ENCODE peak calls at places on chromosomes 3 and 15, in four cellular contexts. One of them, this sample, is unnamed.

GRCh38 chr3:117874028-117874765 is 1160.4 kb downstream of the IGSF11 start:
- DNase-seq in osteocyte: no peak
- DNase-seq in NCI-H2081: no peak
- DNase-seq in stimulated activated CD8-positive, alpha-beta memory T cell treated with anti-CD3 and anti-CD28 coated beads, Interleukin-12 subunit alpha, Interleukin-12 subunit beta, amount 100 ng/mL, for 1 hour: no peak
- DNase-seq in this sample: no peak

GRCh38 chr3:101720851-101721649 is 3.4 kb upstream of the CEP97 start:
- DNase-seq in osteocyte: no peak
- DNase-seq in NCI-H2081: no peak
- DNase-seq in stimulated activated CD8-positive, alpha-beta memory T cell treated with anti-CD3 and anti-CD28 coated beads, Interleukin-12 subunit alpha, Interleukin-12 subunit beta, amount 100 ng/mL, for 1 hour: no peak
- DNase-seq in this sample: no peak

GRCh38 chr3:136050250-136050649 is 84.7 kb downstream of the PPP2R3A start:
- DNase-seq in osteocyte: no peak
- DNase-seq in NCI-H2081: no peak
- DNase-seq in stimulated activated CD8-positive, alpha-beta memory T cell treated with anti-CD3 and anti-CD28 coated beads, Interleukin-12 subunit alpha, Interleukin-12 subunit beta, amount 100 ng/mL, for 1 hour: no peak
- DNase-seq in this sample: no peak

GRCh38 chr3:10551821-10552630 is 46.6 kb upstream of the ATP2B2 start:
- DNase-seq in osteocyte: peak
- DNase-seq in NCI-H2081: no peak
- DNase-seq in stimulated activated CD8-positive, alpha-beta memory T cell treated with anti-CD3 and anti-CD28 coated beads, Interleukin-12 subunit alpha, Interleukin-12 subunit beta, amount 100 ng/mL, for 1 hour: peak
- DNase-seq in this sample: peak

GRCh38 chr3:84066920-84067319 is 891.9 kb upstream of the CADM2 start:
- DNase-seq in osteocyte: no peak
- DNase-seq in NCI-H2081: no peak
- DNase-seq in stimulated activated CD8-positive, alpha-beta memory T cell treated with anti-CD3 and anti-CD28 coated beads, Interleukin-12 subunit alpha, Interleukin-12 subunit beta, amount 100 ng/mL, for 1 hour: no peak
- DNase-seq in this sample: no peak

GRCh38 chr3:143360244-143360643 is 240.7 kb downstream of the CHST2 start:
- DNase-seq in osteocyte: no peak
- DNase-seq in NCI-H2081: peak
- DNase-seq in stimulated activated CD8-positive, alpha-beta memory T cell treated with anti-CD3 and anti-CD28 coated beads, Interleukin-12 subunit alpha, Interleukin-12 subunit beta, amount 100 ng/mL, for 1 hour: no peak
- DNase-seq in this sample: no peak

GRCh38 chr3:127787071-127787490 is 35.2 kb downstream of the MGLL start:
- DNase-seq in osteocyte: no peak
- DNase-seq in NCI-H2081: peak
- DNase-seq in stimulated activated CD8-positive, alpha-beta memory T cell treated with anti-CD3 and anti-CD28 coated beads, Interleukin-12 subunit alpha, Interleukin-12 subunit beta, amount 100 ng/mL, for 1 hour: no peak
- DNase-seq in this sample: no peak

GRCh38 chr3:125386811-125387210 is 11.7 kb upstream of the ZNF148 start:
- DNase-seq in osteocyte: no peak
- DNase-seq in NCI-H2081: no peak
- DNase-seq in stimulated activated CD8-positive, alpha-beta memory T cell treated with anti-CD3 and anti-CD28 coated beads, Interleukin-12 subunit alpha, Interleukin-12 subunit beta, amount 100 ng/mL, for 1 hour: no peak
- DNase-seq in this sample: no peak

GRCh38 chr3:194396897-194397756 is 1.9 kb downstream of the GP5 start:
- DNase-seq in osteocyte: no peak
- DNase-seq in NCI-H2081: no peak
- DNase-seq in stimulated activated CD8-positive, alpha-beta memory T cell treated with anti-CD3 and anti-CD28 coated beads, Interleukin-12 subunit alpha, Interleukin-12 subunit beta, amount 100 ng/mL, for 1 hour: no peak
- DNase-seq in this sample: no peak

GRCh38 chr3:137778941-137779340 is 14.8 kb downstream of the SOX14 start:
- DNase-seq in osteocyte: no peak
- DNase-seq in NCI-H2081: no peak
- DNase-seq in stimulated activated CD8-positive, alpha-beta memory T cell treated with anti-CD3 and anti-CD28 coated beads, Interleukin-12 subunit alpha, Interleukin-12 subunit beta, amount 100 ng/mL, for 1 hour: no peak
- DNase-seq in this sample: no peak

GRCh38 chr3:72847282-72847681 is 963 bp downstream of the SHQ1 start:
- DNase-seq in osteocyte: no peak
- DNase-seq in NCI-H2081: no peak
- DNase-seq in stimulated activated CD8-positive, alpha-beta memory T cell treated with anti-CD3 and anti-CD28 coated beads, Interleukin-12 subunit alpha, Interleukin-12 subunit beta, amount 100 ng/mL, for 1 hour: no peak
- DNase-seq in this sample: no peak

GRCh38 chr3:151890721-151891141 is 17.3 kb downstream of the SUCNR1 start:
- DNase-seq in osteocyte: no peak
- DNase-seq in NCI-H2081: peak
- DNase-seq in stimulated activated CD8-positive, alpha-beta memory T cell treated with anti-CD3 and anti-CD28 coated beads, Interleukin-12 subunit alpha, Interleukin-12 subunit beta, amount 100 ng/mL, for 1 hour: no peak
- DNase-seq in this sample: no peak

GRCh38 chr3:62525276-62525675 is 151.9 kb upstream of the FEZF2 start:
- DNase-seq in osteocyte: no peak
- DNase-seq in NCI-H2081: no peak
- DNase-seq in stimulated activated CD8-positive, alpha-beta memory T cell treated with anti-CD3 and anti-CD28 coated beads, Interleukin-12 subunit alpha, Interleukin-12 subunit beta, amount 100 ng/mL, for 1 hour: no peak
- DNase-seq in this sample: no peak

GRCh38 chr3:192063570-192063969 is 602.6 kb downstream of the PYDC2 start:
- DNase-seq in osteocyte: no peak
- DNase-seq in NCI-H2081: no peak
- DNase-seq in stimulated activated CD8-positive, alpha-beta memory T cell treated with anti-CD3 and anti-CD28 coated beads, Interleukin-12 subunit alpha, Interleukin-12 subunit beta, amount 100 ng/mL, for 1 hour: no peak
- DNase-seq in this sample: no peak

GRCh38 chr3:146308222-146308621 is 57.3 kb upstream of the PLSCR4 start:
- DNase-seq in osteocyte: no peak
- DNase-seq in NCI-H2081: no peak
- DNase-seq in stimulated activated CD8-positive, alpha-beta memory T cell treated with anti-CD3 and anti-CD28 coated beads, Interleukin-12 subunit alpha, Interleukin-12 subunit beta, amount 100 ng/mL, for 1 hour: no peak
- DNase-seq in this sample: no peak

GRCh38 chr3:194367992-194368841 is 1.3 kb downstream of the LRRC15 start:
- DNase-seq in osteocyte: no peak
- DNase-seq in NCI-H2081: no peak
- DNase-seq in stimulated activated CD8-positive, alpha-beta memory T cell treated with anti-CD3 and anti-CD28 coated beads, Interleukin-12 subunit alpha, Interleukin-12 subunit beta, amount 100 ng/mL, for 1 hour: no peak
- DNase-seq in this sample: no peak

GRCh38 chr15:78987891-78988360 is 43.1 kb upstream of the CTSH start:
- DNase-seq in osteocyte: no peak
- DNase-seq in NCI-H2081: peak
- DNase-seq in stimulated activated CD8-positive, alpha-beta memory T cell treated with anti-CD3 and anti-CD28 coated beads, Interleukin-12 subunit alpha, Interleukin-12 subunit beta, amount 100 ng/mL, for 1 hour: no peak
- DNase-seq in this sample: no peak

GRCh38 chr15:36428102-36428845 is 151.2 kb upstream of the CDIN1 start:
- DNase-seq in osteocyte: no peak
- DNase-seq in NCI-H2081: no peak
- DNase-seq in stimulated activated CD8-positive, alpha-beta memory T cell treated with anti-CD3 and anti-CD28 coated beads, Interleukin-12 subunit alpha, Interleukin-12 subunit beta, amount 100 ng/mL, for 1 hour: no peak
- DNase-seq in this sample: no peak

GRCh38 chr3:98763814-98764691 is 913 bp downstream of the ST3GAL6 start:
- DNase-seq in osteocyte: no peak
- DNase-seq in NCI-H2081: no peak
- DNase-seq in stimulated activated CD8-positive, alpha-beta memory T cell treated with anti-CD3 and anti-CD28 coated beads, Interleukin-12 subunit alpha, Interleukin-12 subunit beta, amount 100 ng/mL, for 1 hour: no peak
- DNase-seq in this sample: no peak

GRCh38 chr15:62462268-62462667 is 297.2 kb upstream of the C2CD4B start:
- DNase-seq in osteocyte: no peak
- DNase-seq in NCI-H2081: no peak
- DNase-seq in stimulated activated CD8-positive, alpha-beta memory T cell treated with anti-CD3 and anti-CD28 coated beads, Interleukin-12 subunit alpha, Interleukin-12 subunit beta, amount 100 ng/mL, for 1 hour: no peak
- DNase-seq in this sample: no peak

GRCh38 chr15:72169921-72170611 is 27.5 kb downstream of the GRAMD2A start:
- DNase-seq in osteocyte: no peak
- DNase-seq in NCI-H2081: no peak
- DNase-seq in stimulated activated CD8-positive, alpha-beta memory T cell treated with anti-CD3 and anti-CD28 coated beads, Interleukin-12 subunit alpha, Interleukin-12 subunit beta, amount 100 ng/mL, for 1 hour: no peak
- DNase-seq in this sample: no peak

GRCh38 chr3:186298876-186299275 is 63.2 kb downstream of the DGKG start:
- DNase-seq in osteocyte: no peak
- DNase-seq in NCI-H2081: no peak
- DNase-seq in stimulated activated CD8-positive, alpha-beta memory T cell treated with anti-CD3 and anti-CD28 coated beads, Interleukin-12 subunit alpha, Interleukin-12 subunit beta, amount 100 ng/mL, for 1 hour: no peak
- DNase-seq in this sample: no peak

GRCh38 chr3:38828681-38829080 is 12.7 kb upstream of the SCN10A start:
- DNase-seq in osteocyte: no peak
- DNase-seq in NCI-H2081: no peak
- DNase-seq in stimulated activated CD8-positive, alpha-beta memory T cell treated with anti-CD3 and anti-CD28 coated beads, Interleukin-12 subunit alpha, Interleukin-12 subunit beta, amount 100 ng/mL, for 1 hour: no peak
- DNase-seq in this sample: peak

GRCh38 chr3:62558549-62559112 is 185.3 kb upstream of the FEZF2 start:
- DNase-seq in osteocyte: no peak
- DNase-seq in NCI-H2081: peak
- DNase-seq in stimulated activated CD8-positive, alpha-beta memory T cell treated with anti-CD3 and anti-CD28 coated beads, Interleukin-12 subunit alpha, Interleukin-12 subunit beta, amount 100 ng/mL, for 1 hour: no peak
- DNase-seq in this sample: peak

GRCh38 chr15:53910852-53911251 is 67.4 kb upstream of the UNC13C start:
- DNase-seq in osteocyte: no peak
- DNase-seq in NCI-H2081: no peak
- DNase-seq in stimulated activated CD8-positive, alpha-beta memory T cell treated with anti-CD3 and anti-CD28 coated beads, Interleukin-12 subunit alpha, Interleukin-12 subunit beta, amount 100 ng/mL, for 1 hour: no peak
- DNase-seq in this sample: no peak

GRCh38 chr3:196073188-196073838 is 8.6 kb downstream of the TFRC start:
- DNase-seq in osteocyte: no peak
- DNase-seq in NCI-H2081: peak
- DNase-seq in stimulated activated CD8-positive, alpha-beta memory T cell treated with anti-CD3 and anti-CD28 coated beads, Interleukin-12 subunit alpha, Interleukin-12 subunit beta, amount 100 ng/mL, for 1 hour: peak
- DNase-seq in this sample: no peak

GRCh38 chr3:12356996-12357395 is 68.1 kb downstream of the PPARG start:
- DNase-seq in osteocyte: no peak
- DNase-seq in NCI-H2081: no peak
- DNase-seq in stimulated activated CD8-positive, alpha-beta memory T cell treated with anti-CD3 and anti-CD28 coated beads, Interleukin-12 subunit alpha, Interleukin-12 subunit beta, amount 100 ng/mL, for 1 hour: no peak
- DNase-seq in this sample: no peak

This sample was measured in esophagus muscularis mucosa.